ENCODE peak calls at places on chromosomes 11 and 22, in six cellular contexts. U is amniotic stem cell; W is Daoy; I is nucleus accumbens; L is activated CD4-positive, alpha-beta T cell treated with anti-CD3 and anti-CD28 coated beads for 4 hours; A is GM06990. K is an unnamed sample.

GRCh38 chr11:3202759-3203158 is 15.9 kb downstream of the MRGPRG start:
- DNase-seq in U (no peak), W (no peak), I (no peak), L (no peak), A (no peak), K (no peak)

GRCh38 chr11:125233116-125233515 is 68.6 kb downstream of the PKNOX2 start:
- DNase-seq in U (no peak), W (no peak), I (no peak), L (no peak), A (no peak), K (no peak)

GRCh38 chr22:42313804-42314581 is 43.5 kb upstream of the TCF20 start:
- DNase-seq in U (no peak), W (peak), I (no peak), L (peak), A (no peak), K (peak)

GRCh38 chr22:36162127-36163034 is 1.8 kb upstream of the APOL3 start:
- DNase-seq in U (no peak), W (no peak), I (no peak), L (no peak), A (peak), K (no peak)

GRCh38 chr11:56932572-56933235 is 56.0 kb upstream of the OR5AK2 start:
- DNase-seq in U (no peak), W (peak), I (no peak), L (no peak), A (no peak), K (no peak)

GRCh38 chr11:62104816-62105610 is 18.8 kb upstream of the INCENP start:
- DNase-seq in U (no peak), W (no peak), I (no peak), L (peak), A (no peak), K (no peak)

GRCh38 chr11:112216591-112217105 is 9.6 kb upstream of the PTS start:
- DNase-seq in U (no peak), W (no peak), I (no peak), L (no peak), A (no peak), K (no peak)

GRCh38 chr11:120400564-120401364 is 64.6 kb downstream of the ARHGEF12 start:
- DNase-seq in U (peak), W (peak), I (no peak), L (no peak), A (peak), K (no peak)

GRCh38 chr11:95505927-95506426 is 275.0 kb upstream of the SESN3 start:
- DNase-seq in U (peak), W (peak), I (no peak), L (no peak), A (no peak), K (no peak)

K was measured in islet precursor cell.